ENCODE peak calls at places on chromosomes 4 and X, in ten cellular contexts. F is ovary, T is AG09309, I is left ventricle myocardium inferior, B is bronchial epithelial cell, U is Panc1, E is WERI-Rb-1, D is AG10803, N is HFF-Myc, M is PC-3. R is an unnamed sample.

GRCh38 chrX:31223817-31224216 is 152.0 kb upstream of the FTHL17 start:
- DNase-seq in N (no peak), D (peak; percentile 52), U (no peak), E (no peak), M (no peak), I (no peak), T (peak; percentile 46), F (no peak), B (peak; percentile 85), R (no peak)

GRCh38 chrX:55738969-55739368 is 21.4 kb downstream of the RRAGB start:
- DNase-seq in U (no peak), F (no peak), T (no peak), E (no peak), M (no peak), D (no peak), I (no peak), B (no peak), N (no peak), R (no peak)

GRCh38 chrX:123698979-123699378 is 33.9 kb downstream of the THOC2 start:
- DNase-seq in M (no peak), T (no peak), U (no peak), E (no peak), D (peak; percentile 1), N (no peak), B (no peak), F (no peak), I (no peak), R (no peak)

GRCh38 chr4:87559090-87559837 is 30.1 kb upstream of the SPARCL1 start:
- DNase-seq in B (no peak), M (peak; percentile 20), E (no peak), N (no peak), T (no peak), I (no peak), F (no peak), D (no peak), U (no peak), R (no peak)

GRCh38 chr4:114282937-114283336 is 303.5 kb upstream of the ARSJ start:
- DNase-seq in N (no peak), D (no peak), F (no peak), E (no peak), U (no peak), T (no peak), M (no peak), I (no peak), B (no peak), R (no peak)

GRCh38 chr4:2797545-2798305 is 4.8 kb downstream of the SH3BP2 start:
- DNase-seq in U (no peak), B (no peak), D (no peak), I (no peak), E (peak; percentile 5), N (no peak), T (no peak), M (no peak), F (peak; percentile 25), R (no peak)

GRCh38 chr4:174604198-174604597 is 81.9 kb upstream of the HPGD start:
- DNase-seq in D (no peak), E (no peak), B (peak; percentile 98), I (no peak), F (no peak), T (peak; percentile 11), U (no peak), N (peak; percentile 27), M (peak; percentile 91), R (no peak)

GRCh38 chr4:147981305-147981704 is 249.4 kb downstream of the ARHGAP10 start:
- DNase-seq in T (peak; percentile 10), U (no peak), M (no peak), N (no peak), I (no peak), B (peak; percentile 10), D (peak; percentile 75), E (no peak), F (no peak), R (no peak)

GRCh38 chr4:113979157-113979972 is at the start of gene ARSJ:
- DNase-seq in U (no peak), D (peak; percentile 80), M (peak; percentile 64), B (peak; percentile 59), F (peak; percentile 74), N (peak; percentile 63), T (peak; percentile 41), I (peak; percentile 51), E (peak; percentile 52), R (peak; percentile 73)

GRCh38 chr4:650951-651883 is 22.9 kb downstream of the ATP5ME start:
- DNase-seq in D (no peak), F (no peak), I (no peak), T (no peak), E (no peak), M (no peak), B (no peak), N (no peak), U (no peak), R (no peak)

GRCh38 chrX:134761788-134762187 is 103.5 kb upstream of the PLAC1 start:
- DNase-seq in D (no peak), T (no peak), N (no peak), U (no peak), I (no peak), E (no peak), B (no peak), F (no peak), M (peak; percentile 56), R (no peak)
- TF ChIP-seq CTCF in D (peak; percentile 50), T (peak; percentile 66), N (peak; percentile 36), U (peak; percentile 71), I (peak; percentile 35), E (peak; percentile 46), B (peak; percentile 30), F (no peak), M (peak; percentile 74), R (no peak)

GRCh38 chr4:81085979-81086378 is 55.5 kb downstream of the BMP3 start:
- DNase-seq in M (no peak), B (peak; percentile 4), F (no peak), T (no peak), D (no peak), I (no peak), N (no peak), E (no peak), U (no peak), R (no peak)

GRCh38 chr4:81084624-81085023 is 54.1 kb downstream of the BMP3 start:
- DNase-seq in N (no peak), T (no peak), I (no peak), U (no peak), B (no peak), F (no peak), D (peak; percentile 26), E (no peak), M (no peak), R (no peak)

GRCh38 chr4:81085291-81085690 is 54.8 kb downstream of the BMP3 start:
- DNase-seq in F (no peak), I (no peak), B (peak; percentile 27), T (no peak), D (peak; percentile 27), U (no peak), M (no peak), N (no peak), E (no peak), R (no peak)

GRCh38 chr4:81081156-81081555 is 50.6 kb downstream of the BMP3 start:
- DNase-seq in B (no peak), I (no peak), T (no peak), F (no peak), E (no peak), U (no peak), N (no peak), M (no peak), D (no peak), R (no peak)

GRCh38 chr4:81084029-81084428 is 53.5 kb downstream of the BMP3 start:
- DNase-seq in F (no peak), T (peak; percentile 57), I (no peak), E (no peak), D (peak; percentile 70), N (peak; percentile 6), B (peak; percentile 82), M (peak; percentile 65), U (peak; percentile 17), R (no peak)
- TF ChIP-seq CTCF in F (no peak), T (peak; percentile 72), I (no peak), E (peak; percentile 29), D (peak; percentile 68), N (peak; percentile 25), B (peak; percentile 91), M (peak; percentile 67), U (peak; percentile 26), R (no peak)

DNA sequence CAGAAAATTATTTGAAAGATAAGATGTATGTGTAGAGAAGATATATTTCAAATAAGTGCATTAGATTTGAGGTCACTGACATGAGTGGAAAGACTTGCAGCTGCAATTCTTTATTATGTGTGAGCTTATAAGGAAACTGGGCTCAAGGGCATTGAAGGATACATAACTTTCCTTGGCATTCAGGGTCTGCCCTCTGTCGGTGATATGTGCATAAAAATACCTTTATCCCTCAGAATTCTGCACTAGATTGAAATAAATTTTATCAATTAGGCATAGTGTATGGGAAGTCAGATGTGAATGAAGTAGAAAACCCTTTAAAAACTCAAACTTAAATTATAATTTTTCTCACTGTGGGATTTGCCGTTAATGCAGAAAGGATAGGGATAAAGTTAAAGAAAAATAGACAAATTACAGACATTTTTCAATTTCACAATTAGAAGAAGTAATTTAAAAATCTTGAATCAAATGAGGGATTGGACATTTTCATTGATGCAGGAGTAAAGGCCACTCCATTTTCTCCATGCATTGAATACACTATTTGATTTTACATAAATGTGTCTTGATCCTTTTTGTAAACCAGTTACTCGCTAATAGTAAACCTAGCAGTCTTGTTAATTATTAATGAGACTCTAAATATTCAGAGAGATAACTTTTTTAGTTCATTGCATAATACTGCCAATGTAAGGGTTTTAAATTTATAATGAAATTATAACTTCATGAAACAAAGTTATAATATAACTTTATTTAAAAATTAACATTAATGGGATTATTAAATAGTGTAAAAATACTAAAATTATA is 21.0 kb upstream of the ETNPPL start:
- DNase-seq in D (peak; percentile 25), B (peak; percentile 10), T (no peak), M (peak; percentile 25), E (no peak), U (no peak), N (no peak), F (no peak), I (no peak), R (no peak)
- TF ChIP-seq CTCF in D (peak; percentile 51), B (no peak), T (peak; percentile 24), M (peak; percentile 40), E (peak; percentile 22), U (no peak), N (peak; percentile 34), F (no peak), I (peak; percentile 37), R (peak; percentile 25)

GRCh38 chr4:159416073-159416472 is 313.2 kb downstream of the RAPGEF2 start:
- DNase-seq in B (peak; percentile 65), M (peak; percentile 89), N (no peak), T (no peak), F (no peak), I (no peak), D (no peak), U (no peak), E (no peak), R (no peak)

GRCh38 chr4:159417006-159417405 is 314.1 kb downstream of the RAPGEF2 start:
- DNase-seq in T (no peak), I (no peak), M (peak; percentile 65), E (no peak), U (no peak), B (no peak), D (no peak), N (no peak), F (no peak), R (no peak)

GRCh38 chr4:159425749-159426376 is 323.0 kb downstream of the RAPGEF2 start:
- DNase-seq in F (no peak), I (no peak), B (no peak), N (no peak), T (no peak), U (no peak), M (no peak), E (no peak), D (no peak), R (no peak)

GRCh38 chr4:159422626-159423025 is 319.7 kb downstream of the RAPGEF2 start:
- DNase-seq in T (no peak), U (no peak), E (no peak), I (no peak), B (no peak), F (no peak), N (no peak), D (no peak), M (peak; percentile 14), R (no peak)

GRCh38 chr4:159420162-159421057 is 317.5 kb downstream of the RAPGEF2 start:
- DNase-seq in F (no peak), D (no peak), U (no peak), I (no peak), E (no peak), B (no peak), M (no peak), T (no peak), N (no peak), R (no peak)
- TF ChIP-seq CTCF in F (no peak), D (no peak), U (no peak), I (no peak), E (no peak), B (no peak), M (no peak), T (no peak), N (no peak), R (no peak)

R was measured in mesothelial cell of epicardium.